ENCODE peak calls at places on chromosome 14, in seven cellular contexts. One of them, this sample, is unnamed.

GRCh38 chr14:64856528-64857445 is 22.9 kb downstream of the SPTB start:
- DNase-seq in WTC11: no peak
- DNase-seq in fibroblast of mammary gland: no peak
- DNase-seq in lower lobe of right lung: no peak
- DNase-seq in RWPE2: no peak
- DNase-seq in endothelial cell: no peak
- DNase-seq in neural crest cell: no peak
- DNase-seq in this sample: no peak

GRCh38 chr14:57057803-57058202 is 210.9 kb downstream of the EXOC5 start:
- DNase-seq in fibroblast of mammary gland: no peak
- DNase-seq in WTC11: no peak
- DNase-seq in neural crest cell: no peak
- DNase-seq in lower lobe of right lung: no peak
- DNase-seq in endothelial cell: no peak
- DNase-seq in RWPE2: no peak
- DNase-seq in this sample: no peak

GRCh38 chr14:61568572-61569011 is 126.7 kb upstream of the HIF1A start:
- DNase-seq in WTC11: peak
- DNase-seq in RWPE2: no peak
- DNase-seq in endothelial cell: peak
- DNase-seq in neural crest cell: no peak
- DNase-seq in fibroblast of mammary gland: no peak
- DNase-seq in lower lobe of right lung: peak
- DNase-seq in this sample: peak

GRCh38 chr14:42947991-42948390 is 1341.3 kb downstream of the LRFN5 start:
- DNase-seq in WTC11: no peak
- DNase-seq in neural crest cell: no peak
- DNase-seq in fibroblast of mammary gland: no peak
- DNase-seq in endothelial cell: no peak
- DNase-seq in lower lobe of right lung: no peak
- DNase-seq in RWPE2: no peak
- DNase-seq in this sample: no peak

GRCh38 chr14:21268612-21269251 is 510 bp downstream of the HNRNPC start:
- DNase-seq in fibroblast of mammary gland: peak
- DNase-seq in WTC11: no peak
- DNase-seq in neural crest cell: peak
- DNase-seq in RWPE2: no peak
- DNase-seq in endothelial cell: peak
- DNase-seq in lower lobe of right lung: no peak
- DNase-seq in this sample: no peak

GRCh38 chr14:22337938-22338337 is 251.1 kb downstream of the DAD1 start:
- DNase-seq in lower lobe of right lung: no peak
- DNase-seq in fibroblast of mammary gland: no peak
- DNase-seq in neural crest cell: no peak
- DNase-seq in RWPE2: no peak
- DNase-seq in endothelial cell: no peak
- DNase-seq in WTC11: no peak
- DNase-seq in this sample: no peak

GRCh38 chr14:50347521-50347920 is 35.4 kb downstream of the DMAC2L start:
- DNase-seq in endothelial cell: no peak
- DNase-seq in fibroblast of mammary gland: peak
- DNase-seq in WTC11: no peak
- DNase-seq in RWPE2: no peak
- DNase-seq in neural crest cell: no peak
- DNase-seq in lower lobe of right lung: no peak
- DNase-seq in this sample: no peak

GRCh38 chr14:69614592-69614991 is 3.2 kb downstream of the SUSD6 start:
- DNase-seq in WTC11: no peak
- DNase-seq in RWPE2: no peak
- DNase-seq in fibroblast of mammary gland: no peak
- DNase-seq in lower lobe of right lung: peak
- DNase-seq in neural crest cell: no peak
- DNase-seq in endothelial cell: no peak
- DNase-seq in this sample: no peak

GRCh38 chr14:65424531-65424930 is 12.0 kb downstream of the FUT8 start:
- DNase-seq in RWPE2: no peak
- DNase-seq in WTC11: no peak
- DNase-seq in fibroblast of mammary gland: no peak
- DNase-seq in endothelial cell: no peak
- DNase-seq in neural crest cell: no peak
- DNase-seq in lower lobe of right lung: no peak
- DNase-seq in this sample: no peak

GRCh38 chr14:53412819-53413664 is 259.9 kb upstream of the DDHD1 start:
- DNase-seq in endothelial cell: no peak
- DNase-seq in RWPE2: no peak
- DNase-seq in neural crest cell: no peak
- DNase-seq in fibroblast of mammary gland: peak
- DNase-seq in WTC11: no peak
- DNase-seq in lower lobe of right lung: no peak
- DNase-seq in this sample: no peak

GRCh38 chr14:67186789-67187188 is 2.5 kb upstream of the GARIN2 start:
- DNase-seq in endothelial cell: no peak
- DNase-seq in WTC11: no peak
- DNase-seq in lower lobe of right lung: no peak
- DNase-seq in fibroblast of mammary gland: peak
- DNase-seq in RWPE2: no peak
- DNase-seq in neural crest cell: no peak
- DNase-seq in this sample: no peak

GRCh38 chr14:42190744-42191143 is 584.1 kb downstream of the LRFN5 start:
- DNase-seq in WTC11: no peak
- DNase-seq in lower lobe of right lung: no peak
- DNase-seq in endothelial cell: no peak
- DNase-seq in RWPE2: no peak
- DNase-seq in neural crest cell: no peak
- DNase-seq in fibroblast of mammary gland: no peak
- DNase-seq in this sample: no peak

GRCh38 chr14:102316048-102316745 is 3.3 kb upstream of the ZNF839 start:
- DNase-seq in lower lobe of right lung: no peak
- DNase-seq in endothelial cell: peak
- DNase-seq in WTC11: no peak
- DNase-seq in fibroblast of mammary gland: peak
- DNase-seq in neural crest cell: peak
- DNase-seq in RWPE2: no peak
- DNase-seq in this sample: no peak

GRCh38 chr14:102319351-102320032 is at the start of gene ZNF839:
- DNase-seq in WTC11: peak
- DNase-seq in fibroblast of mammary gland: peak
- DNase-seq in endothelial cell: peak
- DNase-seq in neural crest cell: peak
- DNase-seq in lower lobe of right lung: peak
- DNase-seq in RWPE2: peak
- DNase-seq in this sample: peak

GRCh38 chr14:102318781-102319276 is 717 bp upstream of the ZNF839 start:
- DNase-seq in WTC11: no peak
- DNase-seq in fibroblast of mammary gland: no peak
- DNase-seq in RWPE2: no peak
- DNase-seq in neural crest cell: no peak
- DNase-seq in lower lobe of right lung: no peak
- DNase-seq in endothelial cell: no peak
- DNase-seq in this sample: no peak

GRCh38 chr14:102316746-102317563 is 2.6 kb upstream of the ZNF839 start:
- DNase-seq in fibroblast of mammary gland: peak
- DNase-seq in endothelial cell: peak
- DNase-seq in lower lobe of right lung: peak
- DNase-seq in WTC11: peak
- DNase-seq in neural crest cell: peak
- DNase-seq in RWPE2: peak
- DNase-seq in this sample: peak

DNA sequence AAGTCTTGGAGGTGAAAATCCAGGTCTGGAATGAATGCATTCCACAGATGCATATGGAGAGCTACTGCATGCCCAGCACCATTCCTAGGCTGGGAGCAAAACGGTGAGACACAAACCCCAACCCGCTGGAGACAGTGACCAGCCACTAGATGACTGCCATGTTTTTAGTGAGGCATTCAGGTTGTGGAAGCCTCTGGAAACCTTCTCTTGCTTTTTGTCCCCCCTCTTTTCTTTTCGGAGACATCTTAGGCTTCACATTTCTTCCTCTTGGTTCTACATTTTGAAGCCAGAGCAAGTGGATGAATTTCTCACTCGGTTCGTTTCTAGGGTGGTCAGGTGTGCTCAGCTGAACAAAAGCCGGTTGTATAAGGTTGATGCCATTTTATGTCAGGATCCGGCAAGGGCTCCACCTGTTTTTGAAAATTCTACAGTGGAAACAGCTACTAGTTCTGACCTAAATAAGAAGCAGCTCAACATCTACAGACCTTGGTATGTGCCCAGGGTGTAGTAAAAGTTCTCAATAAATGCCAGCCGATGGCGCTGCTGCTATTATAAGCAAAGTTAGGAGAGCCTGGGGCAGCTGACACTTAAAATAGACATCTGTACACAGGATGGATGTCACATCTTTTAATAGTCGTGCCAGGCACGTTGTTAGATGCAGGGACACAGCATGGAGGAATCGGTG is 1.8 kb upstream of the ZNF839 start:
- DNase-seq in WTC11: no peak
- DNase-seq in RWPE2: no peak
- DNase-seq in fibroblast of mammary gland: peak
- DNase-seq in neural crest cell: no peak
- DNase-seq in endothelial cell: no peak
- DNase-seq in lower lobe of right lung: no peak
- DNase-seq in this sample: no peak
- TF ChIP-seq CTCF in WTC11: no peak
- TF ChIP-seq CTCF in RWPE2: no peak
- TF ChIP-seq CTCF in fibroblast of mammary gland: no peak
- TF ChIP-seq CTCF in neural crest cell: no peak
- TF ChIP-seq CTCF in endothelial cell: no peak
- TF ChIP-seq CTCF in lower lobe of right lung: no peak
- TF ChIP-seq CTCF in this sample: no peak

GRCh38 chr14:89247457-89248122 is 169.4 kb downstream of the FOXN3 start:
- DNase-seq in RWPE2: no peak
- DNase-seq in WTC11: no peak
- DNase-seq in endothelial cell: no peak
- DNase-seq in fibroblast of mammary gland: no peak
- DNase-seq in lower lobe of right lung: no peak
- DNase-seq in neural crest cell: no peak
- DNase-seq in this sample: no peak

GRCh38 chr14:89249972-89250371 is 167.1 kb downstream of the FOXN3 start:
- DNase-seq in neural crest cell: no peak
- DNase-seq in fibroblast of mammary gland: no peak
- DNase-seq in WTC11: no peak
- DNase-seq in endothelial cell: no peak
- DNase-seq in lower lobe of right lung: no peak
- DNase-seq in RWPE2: no peak
- DNase-seq in this sample: no peak

GRCh38 chr14:89248430-89249295 is 168.4 kb downstream of the FOXN3 start:
- DNase-seq in RWPE2: no peak
- DNase-seq in WTC11: no peak
- DNase-seq in neural crest cell: no peak
- DNase-seq in lower lobe of right lung: no peak
- DNase-seq in endothelial cell: no peak
- DNase-seq in fibroblast of mammary gland: no peak
- DNase-seq in this sample: no peak

GRCh38 chr14:89251066-89251465 is 166.0 kb downstream of the FOXN3 start:
- DNase-seq in lower lobe of right lung: no peak
- DNase-seq in endothelial cell: no peak
- DNase-seq in WTC11: no peak
- DNase-seq in neural crest cell: no peak
- DNase-seq in RWPE2: no peak
- DNase-seq in fibroblast of mammary gland: no peak
- DNase-seq in this sample: no peak

DNA sequence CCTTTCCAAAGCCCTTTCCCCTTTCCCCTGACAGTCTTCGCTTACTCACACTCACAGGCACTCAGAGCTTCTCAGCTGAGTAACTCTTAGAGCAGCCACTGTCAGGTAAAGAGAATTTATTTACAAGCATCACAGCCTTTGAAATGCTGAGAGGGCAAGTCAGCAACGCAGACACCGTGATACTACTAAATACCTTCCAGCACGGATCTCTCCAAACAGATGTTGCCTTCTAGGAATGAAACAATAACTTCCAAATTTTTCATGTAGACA is 167.8 kb downstream of the FOXN3 start:
- DNase-seq in fibroblast of mammary gland: no peak
- DNase-seq in neural crest cell: no peak
- DNase-seq in endothelial cell: no peak
- DNase-seq in RWPE2: peak
- DNase-seq in lower lobe of right lung: no peak
- DNase-seq in WTC11: no peak
- DNase-seq in this sample: no peak
- TF ChIP-seq CTCF in fibroblast of mammary gland: no peak
- TF ChIP-seq CTCF in neural crest cell: no peak
- TF ChIP-seq CTCF in endothelial cell: no peak
- TF ChIP-seq CTCF in RWPE2: no peak
- TF ChIP-seq CTCF in lower lobe of right lung: no peak
- TF ChIP-seq CTCF in WTC11: no peak
- TF ChIP-seq CTCF in this sample: no peak

GRCh38 chr14:55412686-55413085 is 1.1 kb upstream of the ATG14 start:
- DNase-seq in lower lobe of right lung: no peak
- DNase-seq in neural crest cell: no peak
- DNase-seq in fibroblast of mammary gland: peak
- DNase-seq in RWPE2: no peak
- DNase-seq in WTC11: no peak
- DNase-seq in endothelial cell: no peak
- DNase-seq in this sample: no peak

GRCh38 chr14:55414551-55414950 is 2.9 kb upstream of the ATG14 start:
- DNase-seq in lower lobe of right lung: no peak
- DNase-seq in endothelial cell: no peak
- DNase-seq in neural crest cell: no peak
- DNase-seq in WTC11: no peak
- DNase-seq in RWPE2: no peak
- DNase-seq in fibroblast of mammary gland: no peak
- DNase-seq in this sample: no peak

GRCh38 chr14:55416866-55417265 is 5.2 kb upstream of the ATG14 start:
- DNase-seq in RWPE2: no peak
- DNase-seq in fibroblast of mammary gland: peak
- DNase-seq in lower lobe of right lung: no peak
- DNase-seq in neural crest cell: no peak
- DNase-seq in endothelial cell: peak
- DNase-seq in WTC11: peak
- DNase-seq in this sample: no peak

GRCh38 chr14:55411426-55412389 is at the start of gene ATG14:
- DNase-seq in neural crest cell: peak
- DNase-seq in RWPE2: peak
- DNase-seq in endothelial cell: peak
- DNase-seq in fibroblast of mammary gland: peak
- DNase-seq in lower lobe of right lung: peak
- DNase-seq in WTC11: peak
- DNase-seq in this sample: peak
- TF ChIP-seq CTCF in neural crest cell: no peak
- TF ChIP-seq CTCF in RWPE2: no peak
- TF ChIP-seq CTCF in endothelial cell: no peak
- TF ChIP-seq CTCF in fibroblast of mammary gland: no peak
- TF ChIP-seq CTCF in lower lobe of right lung: no peak
- TF ChIP-seq CTCF in WTC11: no peak
- TF ChIP-seq CTCF in this sample: no peak

GRCh38 chr14:106044949-106045596 is 518.7 kb downstream of the TMEM121 start:
- DNase-seq in RWPE2: no peak
- DNase-seq in lower lobe of right lung: peak
- DNase-seq in endothelial cell: no peak
- DNase-seq in WTC11: no peak
- DNase-seq in neural crest cell: no peak
- DNase-seq in fibroblast of mammary gland: peak
- DNase-seq in this sample: peak
- TF ChIP-seq CTCF in RWPE2: peak
- TF ChIP-seq CTCF in lower lobe of right lung: peak
- TF ChIP-seq CTCF in endothelial cell: no peak
- TF ChIP-seq CTCF in WTC11: no peak
- TF ChIP-seq CTCF in neural crest cell: no peak
- TF ChIP-seq CTCF in fibroblast of mammary gland: peak
- TF ChIP-seq CTCF in this sample: peak

This sample was measured in natural killer cell.